ENCODE peak calls at places on chromosomes 11 and 22, in four cellular contexts. One of them, this sample, is unnamed.

GRCh38 chr11:97332271-97332670 is 942.5 kb downstream of the JRKL start:
- DNase-seq in HepG2: no peak
- DNase-seq in GM12878: no peak
- DNase-seq in K562: no peak
- DNase-seq in this sample: no peak

GRCh38 chr11:128086794-128087193 is 500.6 kb downstream of the ETS1 start:
- DNase-seq in GM12878: no peak
- DNase-seq in HepG2: no peak
- DNase-seq in K562: no peak
- DNase-seq in this sample: no peak

GRCh38 chr11:6979365-6979764 is 40.8 kb downstream of the ZNF214 start:
- DNase-seq in GM12878: no peak
- DNase-seq in K562: no peak
- DNase-seq in HepG2: no peak
- DNase-seq in this sample: no peak

GRCh38 chr11:97361812-97362378 is 972.1 kb downstream of the JRKL start:
- DNase-seq in K562: no peak
- DNase-seq in HepG2: no peak
- DNase-seq in GM12878: no peak
- DNase-seq in this sample: no peak

GRCh38 chr11:2380807-2381350 is 3.8 kb downstream of the CD81 start:
- DNase-seq in K562: no peak
- DNase-seq in HepG2: no peak
- DNase-seq in GM12878: peak
- DNase-seq in this sample: no peak

GRCh38 chr22:27240298-27240885 is 561.2 kb downstream of the MN1 start:
- DNase-seq in HepG2: no peak
- DNase-seq in GM12878: no peak
- DNase-seq in K562: no peak
- DNase-seq in this sample: no peak

GRCh38 chr11:126480410-126481302 is 125.2 kb downstream of the ST3GAL4 start:
- DNase-seq in K562: peak
- DNase-seq in GM12878: peak
- DNase-seq in HepG2: peak
- DNase-seq in this sample: peak

GRCh38 chr11:19110290-19110689 is 6.7 kb upstream of the ZDHHC13 start:
- DNase-seq in GM12878: no peak
- DNase-seq in K562: no peak
- DNase-seq in HepG2: no peak
- DNase-seq in this sample: no peak

GRCh38 chr11:126669416-126669815 is 313.9 kb downstream of the ST3GAL4 start:
- DNase-seq in GM12878: no peak
- DNase-seq in HepG2: no peak
- DNase-seq in K562: no peak
- DNase-seq in this sample: no peak

GRCh38 chr11:35167451-35167954 is 28.5 kb downstream of the CD44 start:
- DNase-seq in HepG2: no peak
- DNase-seq in K562: no peak
- DNase-seq in GM12878: no peak
- DNase-seq in this sample: no peak

GRCh38 chr22:19275513-19275912 is 16.0 kb downstream of the CLTCL1 start:
- DNase-seq in K562: no peak
- DNase-seq in HepG2: no peak
- DNase-seq in GM12878: no peak
- DNase-seq in this sample: no peak

GRCh38 chr22:38317237-38317994 is at the start of gene CSNK1E:
- DNase-seq in HepG2: no peak
- DNase-seq in GM12878: no peak
- DNase-seq in K562: peak
- DNase-seq in this sample: peak

GRCh38 chr11:16397355-16397754 is 41.0 kb upstream of the SOX6 start:
- DNase-seq in HepG2: no peak
- DNase-seq in GM12878: no peak
- DNase-seq in K562: no peak
- DNase-seq in this sample: no peak
- TF ChIP-seq REST in HepG2: no peak
- TF ChIP-seq REST in GM12878: no peak
- TF ChIP-seq REST in K562: no peak
- TF ChIP-seq REST in this sample: no peak

GRCh38 chr11:1049071-1049405 is 12.5 kb upstream of the MUC6 start:
- DNase-seq in GM12878: no peak
- DNase-seq in K562: no peak
- DNase-seq in HepG2: no peak
- DNase-seq in this sample: no peak

GRCh38 chr11:1048375-1049070 is 12.0 kb upstream of the MUC6 start:
- DNase-seq in HepG2: no peak
- DNase-seq in GM12878: no peak
- DNase-seq in K562: no peak
- DNase-seq in this sample: peak

GRCh38 chr11:1049911-1050580 is 13.5 kb upstream of the MUC6 start:
- DNase-seq in HepG2: no peak
- DNase-seq in GM12878: no peak
- DNase-seq in K562: no peak
- DNase-seq in this sample: no peak

GRCh38 chr11:1050581-1051355 is 14.2 kb upstream of the MUC6 start:
- DNase-seq in HepG2: peak
- DNase-seq in GM12878: no peak
- DNase-seq in K562: peak
- DNase-seq in this sample: peak

DNA sequence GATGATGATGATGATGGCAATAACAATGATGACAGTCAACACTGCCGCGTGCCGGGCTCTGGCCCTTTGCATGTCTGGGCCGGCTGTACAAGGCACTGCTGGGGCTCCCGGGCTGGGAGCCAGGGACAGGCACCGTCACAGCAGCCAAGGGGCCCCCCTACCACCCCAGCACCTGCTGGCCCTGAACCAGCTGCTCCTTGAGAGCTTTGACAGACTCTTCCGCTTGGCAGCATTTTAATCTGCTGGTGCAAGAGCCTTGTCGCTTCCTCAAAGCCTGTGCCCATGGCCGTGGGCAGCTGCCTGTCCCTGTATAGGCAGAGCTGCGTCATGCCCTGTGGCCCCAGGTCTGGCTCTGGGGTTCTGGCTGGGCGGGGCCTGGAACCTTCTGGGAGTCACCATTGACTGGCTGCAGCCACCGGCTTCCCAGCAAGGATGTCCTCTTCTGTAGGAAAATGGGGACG is 12.9 kb upstream of the MUC6 start:
- DNase-seq in GM12878: no peak
- DNase-seq in K562: no peak
- DNase-seq in HepG2: no peak
- DNase-seq in this sample: no peak
- TF ChIP-seq CREB1 in GM12878: no peak
- TF ChIP-seq CREB1 in K562: no peak
- TF ChIP-seq CREB1 in HepG2: no peak
- TF ChIP-seq CREB1 in this sample: no peak

GRCh38 chr22:49404576-49405199 is 423.0 kb downstream of the BRD1 start:
- DNase-seq in GM12878: no peak
- DNase-seq in K562: no peak
- DNase-seq in HepG2: no peak
- DNase-seq in this sample: no peak

GRCh38 chr22:49406047-49406650 is 421.5 kb downstream of the BRD1 start:
- DNase-seq in GM12878: no peak
- DNase-seq in HepG2: no peak
- DNase-seq in K562: no peak
- DNase-seq in this sample: no peak

GRCh38 chr22:49405590-49405989 is 422.1 kb downstream of the BRD1 start:
- DNase-seq in HepG2: no peak
- DNase-seq in GM12878: no peak
- DNase-seq in K562: no peak
- DNase-seq in this sample: no peak

GRCh38 chr22:49408102-49408836 is 419.4 kb downstream of the BRD1 start:
- DNase-seq in HepG2: no peak
- DNase-seq in K562: no peak
- DNase-seq in GM12878: no peak
- DNase-seq in this sample: no peak

GRCh38 chr22:49406879-49407587 is 420.6 kb downstream of the BRD1 start:
- DNase-seq in HepG2: no peak
- DNase-seq in GM12878: no peak
- DNase-seq in K562: no peak
- DNase-seq in this sample: no peak
- TF ChIP-seq REST in HepG2: no peak
- TF ChIP-seq REST in GM12878: no peak
- TF ChIP-seq REST in K562: no peak
- TF ChIP-seq REST in this sample: no peak

DNA sequence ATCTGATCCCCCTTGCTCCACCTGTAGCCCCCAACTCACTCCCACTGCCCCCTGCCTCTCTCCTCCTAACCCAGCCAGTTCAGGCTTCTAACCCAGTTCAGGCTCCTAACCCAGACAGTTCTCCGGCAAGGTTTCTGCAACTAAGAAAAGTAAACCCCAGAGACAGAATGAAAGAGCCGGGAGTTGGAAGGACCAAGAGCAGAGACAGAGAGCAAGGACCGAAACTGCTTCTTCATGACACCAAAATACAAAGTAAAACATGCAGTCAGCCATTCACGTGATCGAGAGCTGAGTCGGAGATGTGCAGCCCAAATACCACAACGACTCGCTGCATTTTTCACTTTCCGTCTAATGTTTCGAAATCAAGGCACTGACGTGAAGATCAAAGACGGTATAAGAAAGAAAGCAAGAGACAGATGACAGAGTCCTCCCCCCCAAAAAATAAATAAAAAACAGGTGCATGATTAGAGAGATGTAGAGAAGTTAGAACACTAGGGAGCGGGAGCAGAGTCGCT is 844 bp downstream of the IL10RA start:
- DNase-seq in HepG2: no peak
- DNase-seq in K562: no peak
- DNase-seq in GM12878: peak
- DNase-seq in this sample: no peak
- TF ChIP-seq CREB1 in HepG2: no peak
- TF ChIP-seq CREB1 in K562: no peak
- TF ChIP-seq CREB1 in GM12878: peak
- TF ChIP-seq CREB1 in this sample: no peak